ENCODE peak calls at places on chromosome 17, in five cellular contexts. M is hepatocyte, V is HepG2, S is astrocyte, X is H9. J is an unnamed sample.

GRCh38 chr17:46841561-46842379 is 9.6 kb upstream of the WNT9B start:
- DNase-seq in M (peak; percentile 57), V (no peak), S (no peak), X (peak; percentile 81), J (no peak)

GRCh38 chr17:80987941-80988461 is 3.6 kb upstream of the CHMP6 start:
- DNase-seq in M (no peak), V (peak; percentile 51), S (no peak), X (no peak), J (no peak)

GRCh38 chr17:58702045-58702476 is 9.7 kb downstream of the RAD51C start:
- DNase-seq in M (no peak), V (no peak), S (no peak), X (no peak), J (no peak)

GRCh38 chr17:3983945-3984484 is 19.8 kb upstream of the ATP2A3 start:
- DNase-seq in M (no peak), V (no peak), S (no peak), X (peak; percentile 51), J (no peak)

GRCh38 chr17:2889256-2889655 is 93.0 kb downstream of the RAP1GAP2 start:
- DNase-seq in M (no peak), V (no peak), S (no peak), X (peak; percentile 33), J (no peak)

GRCh38 chr17:4208228-4208627 is 55.6 kb downstream of the ANKFY1 start:
- DNase-seq in M (no peak), V (no peak), S (no peak), X (peak; percentile 31), J (no peak)

GRCh38 chr17:78797213-78797612 is 15.1 kb upstream of the CYTH1 start:
- DNase-seq in M (no peak), V (no peak), S (no peak), X (no peak), J (no peak)

GRCh38 chr17:31627960-31628359 is 231.1 kb downstream of the COPRS start:
- DNase-seq in M (no peak), V (no peak), S (peak; percentile 89), X (no peak), J (no peak)

GRCh38 chr17:75572713-75573539 is 14.7 kb upstream of the MYO15B start:
- DNase-seq in M (peak; percentile 3), V (no peak), S (no peak), X (no peak), J (no peak)

GRCh38 chr17:51059781-51060180 is 60.9 kb downstream of the SPAG9 start:
- DNase-seq in M (no peak), V (peak; percentile 12), S (peak; percentile 67), X (no peak), J (no peak)

GRCh38 chr17:76682306-76682705 is 28.5 kb downstream of the MXRA7 start:
- DNase-seq in M (no peak), V (no peak), S (peak; percentile 88), X (no peak), J (no peak)

DNA sequence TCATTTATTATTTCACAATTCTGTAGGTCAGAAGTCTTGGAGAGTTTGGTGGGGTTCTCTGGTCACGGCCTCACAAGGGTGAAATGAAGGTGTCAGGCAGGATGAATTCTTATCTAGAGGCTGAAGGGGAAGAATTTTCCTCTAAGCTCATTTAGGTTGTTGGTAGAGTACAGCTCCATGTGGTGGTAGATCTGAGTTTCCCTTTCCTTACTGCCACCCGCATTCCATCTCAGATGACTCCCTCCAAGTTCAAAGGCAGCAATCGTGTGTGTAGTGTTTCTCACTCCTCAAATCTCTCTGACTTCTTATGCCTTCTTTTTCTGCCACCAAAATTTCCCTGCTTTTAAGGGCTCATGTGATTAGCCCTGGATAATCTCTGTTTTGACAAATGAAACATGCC is 135.6 kb upstream of the MYOCD start:
- DNase-seq in M (no peak), V (no peak), S (no peak), X (no peak), J (no peak)
- H3K4me1 ChIP-seq in M (no peaks in the 10 kb centered on the region), V (no peaks in the 10 kb centered on the region), S (no peaks in the 10 kb centered on the region), X (no peaks in the 10 kb centered on the region), J (no peaks in the 10 kb centered on the region)

GRCh38 chr17:82173351-82174041 is 39.1 kb downstream of the CCDC57 start:
- DNase-seq in M (no peak), V (no peak), S (no peak), X (peak; percentile 67), J (no peak)
- H3K27me3 ChIP-seq in M (no peaks in the 10 kb centered on the region), V (no peaks in the 10 kb centered on the region), S (no peaks in the 10 kb centered on the region), X (peaks cover 69% of the 10 kb centered on the region), J (no peaks in the 10 kb centered on the region)

GRCh38 chr17:39635614-39636176 is 1.2 kb upstream of the STARD3 start:
- DNase-seq in M (no peak), V (no peak), S (no peak), X (no peak), J (no peak)

GRCh38 chr17:39638317-39638716 is 1.4 kb downstream of the STARD3 start:
- DNase-seq in M (no peak), V (no peak), S (no peak), X (no peak), J (no peak)

GRCh38 chr17:39636587-39636926 is 387 bp upstream of the STARD3 start:
- DNase-seq in M (no peak), V (no peak), S (no peak), X (no peak), J (no peak)

GRCh38 chr17:39639043-39639442 is 2.1 kb downstream of the STARD3 start:
- DNase-seq in M (no peak), V (no peak), S (no peak), X (no peak), J (no peak)

GRCh38 chr17:39636927-39637736 is at the start of gene STARD3:
- DNase-seq in M (peak; percentile 95), V (peak; percentile 83), S (peak; percentile 75), X (peak; percentile 97), J (peak; percentile 97)
- H2AFZ ChIP-seq in M (peak within 1 kb of the TSS; percentile 49), V (peak within 1 kb of the TSS; percentile 75), S (peak within 1 kb of the TSS; percentile 94), X (no peak within 1 kb of the TSS), J (peak within 1 kb of the TSS; percentile 74)

DNA sequence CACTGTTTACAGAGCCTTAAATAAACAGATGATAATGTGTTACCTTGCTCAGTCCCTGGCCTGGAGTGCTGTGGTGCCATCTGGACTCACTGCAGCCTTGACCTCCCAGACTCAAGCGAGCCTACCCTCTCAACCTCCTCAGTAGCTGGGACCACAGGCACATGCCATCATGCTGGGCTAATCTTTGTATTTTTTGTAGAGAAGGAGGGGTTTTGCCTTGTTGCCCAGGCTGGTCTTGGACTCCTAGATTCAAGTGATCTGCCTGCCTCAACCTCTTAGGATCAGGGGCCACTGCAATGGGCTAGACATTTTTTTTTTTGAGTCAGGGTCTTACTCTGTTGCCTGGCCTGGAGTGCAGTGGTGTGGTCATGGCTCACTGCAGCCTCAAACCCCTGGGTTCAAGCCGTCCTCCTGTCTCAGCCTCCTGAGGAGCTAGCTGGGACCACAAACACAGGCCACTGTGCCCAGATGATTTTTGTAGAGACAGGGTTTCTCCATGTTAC is 5.0 kb upstream of the NAGLU start:
- DNase-seq in M (no peak), V (peak; percentile 99), S (no peak), X (no peak), J (no peak)
- H3K4me1 ChIP-seq in M (peaks cover 30% of the 10 kb centered on the region), V (peaks cover 88% of the 10 kb centered on the region), S (peaks cover 14% of the 10 kb centered on the region), X (no peaks in the 10 kb centered on the region), J (peaks cover 24% of the 10 kb centered on the region)